ENCODE peak calls at places on chromosomes 5 and 9, in ten cellular contexts. F, L, Q, J, H, Y, P, W, V and U are unnamed samples.

GRCh38 chr9:93576296-93577044 is at the start of gene PHF2:
- DNase-seq in F (no peak), L (no peak), Q (no peak), J (no peak), H (peak; percentile 53), Y (no peak), P (no peak), W (peak; percentile 40), V (peak; percentile 14), U (no peak)

GRCh38 chr9:112360047-112360804 is 19.7 kb upstream of the HSDL2 start:
- DNase-seq in F (peak; percentile 59), L (no peak), Q (no peak), J (no peak), H (no peak), Y (no peak), P (no peak), W (no peak), V (no peak), U (no peak)

GRCh38 chr9:93510041-93510440 is 56.7 kb upstream of the FAM120AOS start:
- DNase-seq in F (no peak), L (no peak), Q (no peak), J (no peak), H (no peak), Y (no peak), P (no peak), W (no peak), V (no peak), U (no peak)

GRCh38 chr9:130794923-130795495 is 40.0 kb upstream of the ABL1 start:
- DNase-seq in F (no peak), L (no peak), Q (no peak), J (no peak), H (no peak), Y (no peak), P (no peak), W (no peak), V (no peak), U (no peak)

GRCh38 chr9:133113163-133113927 is 7.7 kb downstream of the RALGDS start:
- DNase-seq in F (peak; percentile 74), L (no peak), Q (no peak), J (no peak), H (peak; percentile 92), Y (peak; percentile 35), P (peak; percentile 40), W (peak; percentile 35), V (no peak), U (no peak)

GRCh38 chr5:124102491-124102890 is 590.5 kb downstream of the CSNK1G3 start:
- DNase-seq in F (peak; percentile 9), L (no peak), Q (peak; percentile 28), J (no peak), H (no peak), Y (no peak), P (no peak), W (no peak), V (no peak), U (no peak)

GRCh38 chr9:112157087-112157486 is 18.0 kb downstream of the SUSD1 start:
- DNase-seq in F (no peak), L (no peak), Q (no peak), J (no peak), H (no peak), Y (no peak), P (no peak), W (no peak), V (no peak), U (no peak)

GRCh38 chr9:88280816-88281382 is 107.3 kb upstream of the SPIN1 start:
- DNase-seq in F (peak; percentile 67), L (no peak), Q (no peak), J (no peak), H (no peak), Y (no peak), P (peak; percentile 56), W (peak; percentile 21), V (no peak), U (peak; percentile 11)

GRCh38 chr5:179217356-179217755 is 127.9 kb downstream of the ADAMTS2 start:
- DNase-seq in F (no peak), L (no peak), Q (no peak), J (no peak), H (no peak), Y (no peak), P (no peak), W (no peak), V (no peak), U (no peak)

GRCh38 chr9:88198346-88198807 is 60.1 kb upstream of the SPATA31C2 start:
- DNase-seq in F (peak; percentile 32), L (no peak), Q (no peak), J (no peak), H (no peak), Y (no peak), P (no peak), W (no peak), V (no peak), U (no peak)

GRCh38 chr5:168165221-168165965 is 126.1 kb upstream of the WWC1 start:
- DNase-seq in F (peak; percentile 37), L (no peak), Q (no peak), J (peak; percentile 38), H (no peak), Y (no peak), P (no peak), W (no peak), V (no peak), U (no peak)

GRCh38 chr5:172870261-172870806 is 36.3 kb downstream of the ERGIC1 start:
- DNase-seq in F (peak; percentile 94), L (no peak), Q (peak; percentile 70), J (no peak), H (peak; percentile 68), Y (no peak), P (no peak), W (no peak), V (no peak), U (no peak)

GRCh38 chr9:75083188-75083976 is 4.6 kb downstream of the NMRK1 start:
- DNase-seq in F (no peak), L (no peak), Q (no peak), J (peak; percentile 24), H (no peak), Y (peak; percentile 83), P (peak; percentile 65), W (peak; percentile 29), V (peak; percentile 35), U (no peak)

GRCh38 chr9:104025109-104025508 is 69.0 kb upstream of the SMC2 start:
- DNase-seq in F (no peak), L (no peak), Q (no peak), J (no peak), H (no peak), Y (no peak), P (no peak), W (no peak), V (no peak), U (no peak)

GRCh38 chr5:174523311-174524159 is 200.8 kb upstream of the MSX2 start:
- DNase-seq in F (no peak), L (no peak), Q (no peak), J (no peak), H (no peak), Y (no peak), P (no peak), W (no peak), V (no peak), U (no peak)

GRCh38 chr5:154945695-154946301 is 4.9 kb downstream of the MRPL22 start:
- DNase-seq in F (peak; percentile 43), L (no peak), Q (peak; percentile 9), J (no peak), H (no peak), Y (no peak), P (no peak), W (no peak), V (no peak), U (no peak)

GRCh38 chr9:89473762-89474469 is 24.0 kb downstream of the SEMA4D start:
- DNase-seq in F (peak; percentile 29), L (no peak), Q (peak; percentile 67), J (no peak), H (no peak), Y (no peak), P (peak; percentile 7), W (no peak), V (no peak), U (no peak)

GRCh38 chr5:106167766-106168165 is 1503.0 kb downstream of the EFNA5 start:
- DNase-seq in F (peak; percentile 16), L (no peak), Q (no peak), J (no peak), H (no peak), Y (no peak), P (no peak), W (no peak), V (no peak), U (no peak)

GRCh38 chr5:172188033-172188892 is at the start of gene STK10:
- DNase-seq in F (peak; percentile 92), L (peak; percentile 74), Q (peak; percentile 86), J (peak; percentile 91), H (peak; percentile 94), Y (peak; percentile 92), P (peak; percentile 93), W (peak; percentile 92), V (peak; percentile 83), U (peak; percentile 89)

GRCh38 chr5:148085934-148086333 is 22.2 kb downstream of the SPINK5 start:
- DNase-seq in F (no peak), L (no peak), Q (no peak), J (no peak), H (no peak), Y (no peak), P (no peak), W (no peak), V (no peak), U (no peak)

GRCh38 chr5:54229041-54229780 is 81.2 kb downstream of the ARL15 start:
- DNase-seq in F (peak; percentile 62), L (peak; percentile 55), Q (peak; percentile 33), J (peak; percentile 6), H (no peak), Y (peak; percentile 44), P (peak; percentile 87), W (peak; percentile 82), V (peak; percentile 47), U (peak; percentile 56)

GRCh38 chr9:109017061-109017460 is 3.8 kb upstream of the CTNNAL1 start:
- DNase-seq in F (peak; percentile 23), L (no peak), Q (no peak), J (no peak), H (no peak), Y (no peak), P (no peak), W (no peak), V (no peak), U (no peak)

GRCh38 chr9:35553670-35554543 is 51.2 kb upstream of the TESK1 start:
- DNase-seq in F (peak; percentile 79), L (no peak), Q (peak; percentile 78), J (peak; percentile 56), H (peak; percentile 60), Y (peak; percentile 51), P (peak; percentile 63), W (peak; percentile 66), V (peak; percentile 6), U (peak; percentile 65)

GRCh38 chr9:75071530-75072122 is 16.3 kb downstream of the NMRK1 start:
- DNase-seq in F (no peak), L (no peak), Q (no peak), J (no peak), H (no peak), Y (peak; percentile 93), P (peak; percentile 86), W (peak; percentile 85), V (peak; percentile 54), U (no peak)

GRCh38 chr9:115229496-115229895 is 111.5 kb upstream of the TNC start:
- DNase-seq in F (no peak), L (no peak), Q (no peak), J (no peak), H (no peak), Y (no peak), P (no peak), W (no peak), V (no peak), U (no peak)

GRCh38 chr9:91842358-91842757 is 107.7 kb downstream of the ROR2 start:
- DNase-seq in F (no peak), L (no peak), Q (no peak), J (no peak), H (no peak), Y (no peak), P (no peak), W (no peak), V (no peak), U (no peak)

GRCh38 chr9:32698706-32699277 is 63.3 kb upstream of the TAF1L start:
- DNase-seq in F (no peak), L (no peak), Q (no peak), J (no peak), H (no peak), Y (no peak), P (no peak), W (no peak), V (no peak), U (no peak)

GRCh38 chr5:115337882-115338281 is 41.4 kb upstream of the CCDC112 start:
- DNase-seq in F (no peak), L (no peak), Q (no peak), J (no peak), H (no peak), Y (no peak), P (no peak), W (no peak), V (no peak), U (no peak)